ENCODE peak calls at places on chromosomes 3 and 15, in six cellular contexts. C is A549, G is pancreas, O is adrenal gland, W is astrocyte, D is PC-9. A is an unnamed sample.

GRCh38 chr15:50289749-50290148 is 24.2 kb upstream of the HDC start:
- DNase-seq in C (no peak), G (no peak), O (no peak), W (no peak), D (no peak), A (no peak)

GRCh38 chr3:188021041-188021440 is 132.9 kb upstream of the LPP start:
- DNase-seq in C (no peak), G (no peak), O (no peak), W (no peak), D (no peak), A (no peak)

GRCh38 chr3:45001738-45002137 is 24.4 kb upstream of the CLEC3B start:
- DNase-seq in C (no peak), G (no peak), O (no peak), W (no peak), D (no peak), A (no peak)

GRCh38 chr3:128455786-128456748 is 10.6 kb downstream of the DNAJB8 start:
- DNase-seq in C (no peak), G (no peak), O (peak), W (no peak), D (no peak), A (no peak)

GRCh38 chr3:22263042-22263441 is 512.0 kb upstream of the ZNF385D start:
- DNase-seq in C (no peak), G (no peak), O (no peak), W (peak), D (peak), A (peak)

GRCh38 chr15:61159901-61160300 is 69.2 kb downstream of the RORA start:
- DNase-seq in C (no peak), G (no peak), O (no peak), W (no peak), D (no peak), A (no peak)

GRCh38 chr3:187841552-187841951 is 96.3 kb upstream of the BCL6 start:
- DNase-seq in C (peak), G (no peak), O (peak), W (peak), D (peak), A (peak)

GRCh38 chr3:143529018-143529478 is 319.2 kb downstream of the SLC9A9 start:
- DNase-seq in C (no peak), G (no peak), O (no peak), W (no peak), D (no peak), A (no peak)

GRCh38 chr3:38353151-38353550 is 6.6 kb downstream of the XYLB start:
- DNase-seq in C (no peak), G (no peak), O (peak), W (peak), D (no peak), A (peak)

GRCh38 chr3:5053021-5053831 is 68.9 kb upstream of the ARL8B start:
- DNase-seq in C (no peak), G (no peak), O (peak), W (peak), D (peak), A (peak)

GRCh38 chr3:128481438-128481942 is 11.5 kb downstream of the GATA2 start:
- DNase-seq in C (no peak), G (no peak), O (peak), W (no peak), D (no peak), A (no peak)

GRCh38 chr3:71453822-71454512 is 129.6 kb downstream of the FOXP1 start:
- DNase-seq in C (no peak), G (no peak), O (no peak), W (no peak), D (peak), A (peak)

GRCh38 chr3:97957617-97958311 is 14.5 kb downstream of the RIOX2 start:
- DNase-seq in C (no peak), G (no peak), O (no peak), W (no peak), D (peak), A (no peak)

GRCh38 chr3:184574552-184575430 is 13.2 kb downstream of the EPHB3 start:
- DNase-seq in C (no peak), G (peak), O (no peak), W (no peak), D (no peak), A (no peak)

GRCh38 chr3:47162695-47163022 is 1.3 kb downstream of the SETD2 start:
- DNase-seq in C (no peak), G (no peak), O (no peak), W (no peak), D (no peak), A (peak)

GRCh38 chr3:45409921-45410320 is 21.5 kb downstream of the LARS2 start:
- DNase-seq in C (no peak), G (no peak), O (peak), W (peak), D (no peak), A (no peak)

GRCh38 chr15:46616033-46616432 is 981.2 kb downstream of the SQOR start:
- DNase-seq in C (no peak), G (no peak), O (no peak), W (no peak), D (no peak), A (no peak)

GRCh38 chr3:152234657-152235375 is 33.9 kb upstream of the MBNL1 start:
- DNase-seq in C (no peak), G (no peak), O (no peak), W (no peak), D (no peak), A (no peak)

GRCh38 chr15:80404719-80405553 is 754 bp downstream of the ARNT2 start:
- DNase-seq in C (peak), G (peak), O (peak), W (no peak), D (no peak), A (no peak)

GRCh38 chr3:12705981-12706380 is 42.1 kb upstream of the RAF1 start:
- DNase-seq in C (no peak), G (no peak), O (no peak), W (peak), D (no peak), A (no peak)

GRCh38 chr15:52678036-52678467 is 1.1 kb downstream of the ATOSA start:
- DNase-seq in C (peak), G (peak), O (peak), W (peak), D (peak), A (peak)

GRCh38 chr15:99305761-99306505 is 54.7 kb downstream of the LRRC28 start:
- DNase-seq in C (peak), G (no peak), O (no peak), W (peak), D (no peak), A (peak)

GRCh38 chr3:146503459-146504202 is 34.3 kb upstream of the PLSCR2 start:
- DNase-seq in C (peak), G (no peak), O (no peak), W (peak), D (peak), A (peak)
- H3K4me3 ChIP-seq in C (no peak), G (no peak), O (no peak), W (peak), D (peak), A (no peak)

GRCh38 chr3:141646760-141647561 is 91.1 kb upstream of the RNF7 start:
- DNase-seq in C (peak), G (no peak), O (peak), W (no peak), D (peak), A (peak)

GRCh38 chr3:141644931-141645330 is 93.2 kb upstream of the RNF7 start:
- DNase-seq in C (peak), G (peak), O (peak), W (no peak), D (peak), A (peak)

GRCh38 chr3:141643816-141644215 is 94.3 kb upstream of the RNF7 start:
- DNase-seq in C (no peak), G (no peak), O (no peak), W (no peak), D (no peak), A (peak)

GRCh38 chr3:141642215-141642614 is 95.9 kb upstream of the RNF7 start:
- DNase-seq in C (no peak), G (no peak), O (no peak), W (no peak), D (peak), A (no peak)

DNA sequence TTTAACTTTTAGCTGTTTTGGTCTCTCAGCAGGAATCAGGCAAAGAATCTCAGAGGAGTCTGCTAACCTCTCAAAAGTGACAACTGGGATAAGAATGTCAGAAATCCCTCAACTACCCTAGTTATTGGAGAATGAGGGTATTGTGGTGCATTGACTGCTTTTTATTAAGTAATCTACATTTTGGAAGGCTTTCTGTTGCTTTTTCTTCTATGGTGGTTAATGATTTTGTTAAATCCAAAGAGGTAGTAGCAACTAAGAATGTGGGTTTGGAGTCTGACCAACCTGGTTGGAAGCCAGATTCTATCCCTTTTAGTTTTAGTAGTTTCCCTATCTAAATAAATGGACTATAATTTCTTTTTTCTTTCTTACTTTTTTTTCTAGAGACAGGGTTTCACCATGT is 94.7 kb upstream of the RNF7 start:
- DNase-seq in C (no peak), G (no peak), O (no peak), W (peak), D (no peak), A (no peak)
- TF ChIP-seq CTCF in C (no peak), G (no peak), O (no peak), W (no peak), D (no peak), A (no peak)

GRCh38 chr15:68846851-68847439 is 26.2 kb upstream of the ANP32A start:
- DNase-seq in C (no peak), G (no peak), O (no peak), W (no peak), D (no peak), A (peak)

GRCh38 chr15:68844856-68845550 is 24.3 kb upstream of the ANP32A start:
- DNase-seq in C (no peak), G (no peak), O (no peak), W (no peak), D (no peak), A (no peak)

GRCh38 chr15:68852466-68852865 is 31.8 kb upstream of the ANP32A start:
- DNase-seq in C (no peak), G (no peak), O (no peak), W (no peak), D (no peak), A (no peak)

GRCh38 chr15:68843425-68844311 is 23.0 kb upstream of the ANP32A start:
- DNase-seq in C (no peak), G (no peak), O (no peak), W (peak), D (no peak), A (peak)

DNA sequence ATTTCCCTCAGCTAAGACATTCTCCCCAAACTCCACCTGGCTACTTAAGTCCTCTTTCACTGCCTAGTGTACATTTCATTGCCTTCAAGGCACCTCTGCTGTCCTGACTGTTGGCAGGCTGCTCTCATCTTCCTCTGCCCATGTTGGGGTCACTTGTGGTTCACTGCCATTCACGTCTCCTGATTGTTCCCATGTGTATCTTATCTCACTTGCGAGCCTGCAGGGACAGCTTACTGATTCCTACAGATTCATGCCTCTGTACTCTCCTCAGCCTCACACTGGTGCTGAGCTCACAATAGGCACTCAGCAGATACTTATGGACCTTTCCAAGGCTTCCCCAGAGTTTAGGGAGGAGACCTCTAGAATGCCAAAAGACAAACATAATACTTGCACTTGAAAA is 28.8 kb upstream of the ANP32A start:
- DNase-seq in C (no peak), G (no peak), O (no peak), W (no peak), D (no peak), A (no peak)
- H3K4me3 ChIP-seq in C (no peak), G (no peak), O (no peak), W (no peak), D (no peak), A (no peak)

GRCh38 chr3:122458992-122459391 is 43.1 kb upstream of the WDR5B start:
- DNase-seq in C (peak), G (no peak), O (no peak), W (peak), D (no peak), A (peak)
- TF ChIP-seq CTCF in C (peak), G (no peak), O (peak), W (peak), D (peak), A (peak)

GRCh38 chr3:13892304-13892703 is 12.4 kb upstream of the WNT7A start:
- DNase-seq in C (no peak), G (no peak), O (no peak), W (no peak), D (no peak), A (no peak)

GRCh38 chr3:13895155-13896105 is 15.6 kb upstream of the WNT7A start:
- DNase-seq in C (peak), G (peak), O (peak), W (peak), D (peak), A (peak)

GRCh38 chr3:13894812-13895154 is 14.9 kb upstream of the WNT7A start:
- DNase-seq in C (no peak), G (no peak), O (no peak), W (no peak), D (no peak), A (no peak)

GRCh38 chr3:13894096-13894811 is 14.4 kb upstream of the WNT7A start:
- DNase-seq in C (no peak), G (no peak), O (peak), W (no peak), D (no peak), A (no peak)

DNA sequence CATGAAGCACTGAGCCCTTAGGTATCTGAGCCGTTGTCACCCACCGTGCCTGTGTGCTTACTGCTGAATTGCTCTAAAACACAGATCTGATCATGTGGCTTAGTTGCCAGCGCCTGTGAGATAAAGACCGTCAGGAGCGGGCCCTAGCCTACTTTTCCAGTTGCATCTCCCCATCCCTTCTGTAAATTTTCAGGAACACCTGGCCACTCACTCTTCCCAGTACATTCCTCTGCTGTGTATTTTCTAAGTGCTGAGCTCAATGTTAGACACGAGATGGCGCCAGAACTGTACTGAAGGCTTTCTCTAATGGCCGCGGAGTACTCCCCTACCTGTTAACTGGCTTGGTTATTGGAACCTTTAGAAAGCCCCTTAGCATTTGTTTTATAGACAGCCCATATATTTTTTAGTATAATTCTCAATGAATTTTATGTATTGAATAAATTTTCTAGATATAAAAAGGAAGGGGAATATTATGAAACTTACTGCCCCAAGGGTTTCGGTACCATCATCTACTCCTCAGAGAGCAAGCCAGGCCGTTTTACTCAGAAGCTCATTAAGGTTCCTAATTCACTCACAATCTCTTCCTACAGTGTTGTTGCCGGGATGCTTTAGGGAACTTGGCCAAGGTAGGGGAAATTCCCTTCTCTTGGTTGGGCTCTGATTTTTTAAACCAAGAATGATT is 16.7 kb upstream of the WNT7A start:
- DNase-seq in C (peak), G (no peak), O (peak), W (peak), D (peak), A (peak)
- H3K4me3 ChIP-seq in C (peak), G (no peak), O (peak), W (no peak), D (peak), A (peak)

DNA sequence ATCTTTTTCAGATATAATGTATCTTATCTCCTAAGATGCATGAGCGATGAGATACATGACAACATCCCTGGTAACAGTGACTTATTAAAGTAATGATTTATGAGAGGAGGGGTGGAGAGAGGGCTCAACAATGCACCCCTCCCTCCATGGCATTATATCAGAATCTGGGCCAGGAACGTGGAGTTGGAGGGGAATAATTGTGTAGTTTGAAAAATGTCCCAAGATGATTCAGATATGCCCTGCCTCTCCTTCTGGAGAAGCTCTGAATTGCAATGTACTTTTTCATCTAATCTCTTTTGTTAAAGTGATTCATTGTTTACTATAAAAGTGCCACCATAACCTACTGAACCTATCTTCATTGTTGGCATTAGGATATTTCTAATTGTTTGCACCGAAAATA is 86.5 kb downstream of the FRMD4B start:
- DNase-seq in C (peak), G (no peak), O (no peak), W (no peak), D (no peak), A (peak)
- TF ChIP-seq CTCF in C (no peak), G (no peak), O (peak), W (peak), D (peak), A (peak)

GRCh38 chr3:65326574-65326973 is 638.8 kb upstream of the ADAMTS9 start:
- DNase-seq in C (no peak), G (no peak), O (no peak), W (no peak), D (no peak), A (no peak)
- H3K4me3 ChIP-seq in C (no peak), G (no peak), O (no peak), W (no peak), D (no peak), A (no peak)

A was measured in epithelial cell of esophagus.